ENCODE peak calls at places on chromosome 12, in six cellular contexts. N is A549, Y is IMR-90, X is SK-N-SH, D is GM12878, G is K562. A is an unnamed sample.

GRCh38 chr12:563250-563781 is 99.9 kb downstream of the NINJ2 start:
- DNase-seq in N (no peak), Y (no peak), X (no peak), D (no peak), G (no peak), A (no peak)

GRCh38 chr12:12582895-12583303 is 20.2 kb upstream of the DUSP16 start:
- DNase-seq in N (peak), Y (peak), X (no peak), D (peak), G (no peak), A (peak)

GRCh38 chr12:120709976-120710804 is at the start of gene UNC119B:
- DNase-seq in N (peak), Y (peak), X (peak), D (no peak), G (peak), A (no peak)

GRCh38 chr12:130806574-130806973 is 32.5 kb downstream of the STX2 start:
- DNase-seq in N (no peak), Y (no peak), X (no peak), D (no peak), G (no peak), A (no peak)

GRCh38 chr12:85575115-85576096 is 260.8 kb downstream of the RASSF9 start:
- DNase-seq in N (peak), Y (peak), X (peak), D (peak), G (peak), A (peak)

GRCh38 chr12:13222076-13222475 is 25.6 kb downstream of the EMP1 start:
- DNase-seq in N (no peak), Y (no peak), X (no peak), D (no peak), G (no peak), A (no peak)

GRCh38 chr12:78229491-78230209 is 399.0 kb downstream of the NAV3 start:
- DNase-seq in N (peak), Y (peak), X (peak), D (peak), G (peak), A (peak)

GRCh38 chr12:59182191-59182590 is 261.9 kb upstream of the LRIG3 start:
- DNase-seq in N (no peak), Y (no peak), X (no peak), D (no peak), G (no peak), A (no peak)

GRCh38 chr12:30537228-30537627 is 158.4 kb downstream of the IPO8 start:
- DNase-seq in N (no peak), Y (no peak), X (no peak), D (no peak), G (no peak), A (no peak)

GRCh38 chr12:56994231-56994746 is 12.1 kb downstream of the ZBTB39 start:
- DNase-seq in N (no peak), Y (no peak), X (no peak), D (no peak), G (no peak), A (no peak)

GRCh38 chr12:80925983-80926382 is 11.8 kb downstream of the LIN7A start:
- DNase-seq in N (no peak), Y (no peak), X (no peak), D (no peak), G (no peak), A (peak)

GRCh38 chr12:132502882-132503193 is 12.9 kb downstream of the FBRSL1 start:
- DNase-seq in N (no peak), Y (no peak), X (no peak), D (no peak), G (no peak), A (no peak)

GRCh38 chr12:116133609-116134214 is 143.8 kb downstream of the MED13L start:
- DNase-seq in N (no peak), Y (no peak), X (no peak), D (no peak), G (no peak), A (no peak)

GRCh38 chr12:108635201-108635996 is 1.7 kb upstream of the SELPLG start:
- DNase-seq in N (no peak), Y (peak), X (no peak), D (peak), G (no peak), A (no peak)

GRCh38 chr12:57905812-57906475 is 35.4 kb upstream of the ATP23 start:
- DNase-seq in N (no peak), Y (no peak), X (no peak), D (no peak), G (no peak), A (no peak)

GRCh38 chr12:107461222-107461980 is 224.2 kb upstream of the PWP1 start:
- DNase-seq in N (no peak), Y (peak), X (peak), D (no peak), G (no peak), A (no peak)
- TF ChIP-seq SMC3 in N (no peak), Y (no peak), X (no peak), D (no peak), G (no peak), A (no peak)

GRCh38 chr12:93061414-93062099 is 132.5 kb upstream of the EEA1 start:
- DNase-seq in N (no peak), Y (no peak), X (no peak), D (no peak), G (no peak), A (no peak)

GRCh38 chr12:93060071-93060665 is 131.1 kb upstream of the EEA1 start:
- DNase-seq in N (no peak), Y (no peak), X (no peak), D (peak), G (no peak), A (no peak)

GRCh38 chr12:93059288-93059687 is 130.2 kb upstream of the EEA1 start:
- DNase-seq in N (no peak), Y (no peak), X (no peak), D (no peak), G (no peak), A (no peak)

GRCh38 chr12:93062100-93062419 is 133.0 kb upstream of the EEA1 start:
- DNase-seq in N (no peak), Y (no peak), X (no peak), D (no peak), G (no peak), A (no peak)

GRCh38 chr12:93060666-93061413 is 131.7 kb upstream of the EEA1 start:
- DNase-seq in N (no peak), Y (peak), X (peak), D (peak), G (peak), A (peak)
- TF ChIP-seq SMC3 in N (no peak), Y (no peak), X (no peak), D (no peak), G (no peak), A (peak)

GRCh38 chr12:109679716-109680520 is 33.7 kb upstream of the FAM222A start:
- DNase-seq in N (no peak), Y (no peak), X (no peak), D (no peak), G (no peak), A (no peak)
- TF ChIP-seq SMC3 in N (no peak), Y (no peak), X (no peak), D (no peak), G (no peak), A (no peak)

DNA sequence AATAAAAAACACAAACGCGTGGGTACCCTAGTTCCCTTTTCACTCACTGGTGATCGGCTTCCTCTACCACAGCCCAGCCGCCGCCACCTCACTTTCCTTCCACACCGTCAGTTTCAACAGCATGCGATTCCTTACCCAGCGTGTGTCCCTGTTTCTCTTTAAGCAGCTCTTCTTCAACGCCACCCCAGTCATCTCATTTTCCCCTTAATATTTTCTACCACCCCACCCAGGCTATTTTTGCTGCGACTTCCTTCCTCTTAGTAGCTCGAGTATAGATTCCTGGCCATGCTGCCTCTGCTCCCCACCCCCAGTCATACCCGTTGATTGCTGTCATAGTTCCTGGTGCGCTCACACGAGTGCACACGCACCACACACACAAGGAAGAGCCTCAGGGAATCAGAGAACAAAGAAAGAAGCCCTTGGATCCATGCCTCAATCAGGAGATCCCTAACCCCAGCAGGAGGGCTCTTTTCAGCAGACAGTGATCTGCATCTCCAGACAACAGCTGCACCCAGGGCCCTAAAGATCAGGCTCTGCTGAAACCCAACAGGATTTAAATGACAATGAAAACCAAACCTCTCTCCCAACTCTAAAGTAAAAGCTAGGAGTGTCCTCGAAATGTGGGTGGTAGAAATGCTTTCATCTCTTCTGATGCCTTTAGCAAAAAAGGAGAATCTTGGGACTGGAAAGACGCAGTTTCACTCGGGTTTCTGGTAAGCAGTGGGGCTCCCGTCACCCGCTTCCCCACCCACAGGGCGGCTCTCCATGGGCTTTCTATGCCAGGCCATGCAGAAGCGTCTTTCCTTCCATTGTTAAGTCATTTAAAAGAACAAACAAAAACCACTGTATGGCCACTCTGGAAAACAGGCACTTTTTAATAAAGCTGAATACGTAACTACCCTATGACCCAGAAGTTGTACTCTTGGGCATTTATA is 23.8 kb downstream of the VPS37B start:
- DNase-seq in N (no peak), Y (peak), X (peak), D (peak), G (no peak), A (no peak)
- TF ChIP-seq SMC3 in N (no peak), Y (no peak), X (no peak), D (no peak), G (no peak), A (no peak)

DNA sequence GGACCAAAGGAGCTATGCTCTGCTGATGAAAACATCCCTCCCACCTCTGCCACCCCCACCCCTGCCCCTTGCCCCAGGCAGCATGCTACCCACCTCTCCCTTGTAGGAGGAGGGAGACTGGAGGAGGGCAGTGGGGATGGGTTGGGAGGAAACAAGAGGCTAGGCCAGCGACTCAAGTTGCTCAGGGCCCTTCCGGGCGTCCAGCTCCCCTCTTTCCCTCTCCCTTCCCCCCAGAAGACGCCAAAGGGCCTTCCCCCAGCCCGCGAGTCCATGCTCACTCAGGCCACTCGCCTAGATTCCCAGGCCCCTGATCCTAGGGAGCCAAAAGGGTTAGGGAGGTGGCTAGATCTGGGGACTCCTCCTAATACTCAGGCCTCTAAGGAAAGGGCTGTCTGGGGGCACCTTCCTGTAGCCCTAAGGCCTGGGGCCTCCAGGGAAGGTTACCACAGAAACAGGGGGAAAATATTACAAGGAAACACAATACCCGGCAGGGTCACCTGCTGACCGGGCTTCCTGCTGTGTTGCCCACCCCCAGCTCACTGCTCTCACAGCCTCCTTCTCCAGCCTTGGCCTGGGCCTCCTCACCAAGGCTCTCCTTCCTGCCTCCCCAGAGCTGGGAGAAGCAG is 2.9 kb downstream of the HDAC7 start:
- DNase-seq in N (no peak), Y (no peak), X (peak), D (no peak), G (no peak), A (no peak)
- TF ChIP-seq SMC3 in N (no peak), Y (no peak), X (no peak), D (no peak), G (no peak), A (no peak)

DNA sequence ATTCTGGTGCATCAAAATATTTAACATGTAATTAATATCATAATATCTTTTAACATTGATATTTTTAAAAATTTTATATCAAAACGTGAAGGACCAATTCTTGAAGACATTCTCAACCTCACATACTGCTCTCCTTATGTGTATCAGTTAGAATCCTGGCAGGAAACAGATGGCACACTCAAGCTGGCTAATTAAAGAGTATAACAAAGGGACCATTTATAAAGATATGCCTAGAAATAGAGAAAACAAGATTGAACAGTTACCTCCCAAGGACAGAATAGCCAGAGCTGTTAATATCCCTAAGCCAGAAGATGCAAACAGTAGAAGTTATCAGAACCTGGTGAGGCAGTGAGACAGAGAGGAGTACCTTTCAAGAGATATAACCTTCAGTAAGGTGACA is 368.6 kb downstream of the NELL2 start:
- DNase-seq in N (no peak), Y (no peak), X (no peak), D (no peak), G (no peak), A (no peak)
- TF ChIP-seq SMC3 in N (no peak), Y (no peak), X (no peak), D (no peak), G (no peak), A (no peak)

GRCh38 chr12:20493924-20494323 is 125.6 kb downstream of the PDE3A start:
- DNase-seq in N (no peak), Y (peak), X (no peak), D (no peak), G (no peak), A (no peak)

GRCh38 chr12:20495997-20496396 is 127.7 kb downstream of the PDE3A start:
- DNase-seq in N (no peak), Y (no peak), X (no peak), D (no peak), G (no peak), A (no peak)

GRCh38 chr12:20497707-20498106 is 129.4 kb downstream of the PDE3A start:
- DNase-seq in N (no peak), Y (no peak), X (no peak), D (no peak), G (no peak), A (peak)

GRCh38 chr12:20492251-20492728 is 124.0 kb downstream of the PDE3A start:
- DNase-seq in N (peak), Y (peak), X (no peak), D (peak), G (no peak), A (no peak)

GRCh38 chr12:20494803-20495202 is 126.5 kb downstream of the PDE3A start:
- DNase-seq in N (no peak), Y (peak), X (no peak), D (no peak), G (no peak), A (no peak)
- TF ChIP-seq SMC3 in N (no peak), Y (no peak), X (no peak), D (no peak), G (no peak), A (no peak)

DNA sequence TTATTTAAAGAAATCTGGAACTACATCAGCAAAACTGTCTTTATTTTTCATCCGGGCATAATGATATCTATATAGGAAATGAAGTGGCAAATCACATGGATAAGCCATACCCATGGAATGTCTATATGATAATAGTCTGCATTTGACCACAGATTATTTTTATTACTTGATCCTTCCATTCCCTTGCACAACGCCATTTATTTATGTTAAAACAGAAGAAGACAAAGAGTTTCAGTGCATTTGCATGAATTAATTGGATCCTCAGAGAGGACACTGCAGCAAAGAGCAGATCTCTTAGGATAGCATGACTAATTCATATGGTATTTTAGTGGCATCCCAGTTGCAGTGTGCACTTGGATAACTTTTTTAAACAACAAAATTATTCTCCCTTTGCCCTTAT is 345.0 kb downstream of the CCDC91 start:
- DNase-seq in N (no peak), Y (peak), X (no peak), D (no peak), G (no peak), A (no peak)
- TF ChIP-seq SMC3 in N (no peak), Y (no peak), X (no peak), D (no peak), G (no peak), A (no peak)

A was measured in HepG2.